ENCODE peak calls at places on chromosomes 3 and 15, in four cellular contexts. K is ovary, Z is heart left ventricle, A is AG09309. Q is an unnamed sample.

GRCh38 chr15:25182098-25182478 is 227.3 kb downstream of the SNRPN start:
- DNase-seq in Z (no peak), K (peak), A (no peak), Q (no peak)

GRCh38 chr3:32951410-32951811 is at the start of gene CCR4:
- DNase-seq in A (no peak), K (no peak), Z (no peak), Q (no peak)

GRCh38 chr15:27672537-27672936 is 426.6 kb downstream of the OCA2 start:
- DNase-seq in K (no peak), Z (no peak), A (no peak), Q (no peak)

GRCh38 chr15:80585544-80586018 is 109.5 kb upstream of the ABHD17C start:
- DNase-seq in Z (no peak), A (no peak), K (no peak), Q (no peak)

GRCh38 chr3:128178782-128179473 is 25.6 kb downstream of the EEFSEC start:
- DNase-seq in A (no peak), Z (no peak), K (no peak), Q (no peak)

GRCh38 chr3:171376125-171376947 is 83.9 kb downstream of the TNIK start:
- DNase-seq in A (no peak), Z (no peak), K (no peak), Q (no peak)

GRCh38 chr15:63357061-63357460 is 24.6 kb downstream of the CA12 start:
- DNase-seq in A (no peak), Z (no peak), K (no peak), Q (no peak)

GRCh38 chr3:189646902-189647542 is 15.8 kb downstream of the TP63 start:
- DNase-seq in Z (no peak), A (no peak), K (no peak), Q (no peak)

GRCh38 chr3:61961882-61962281 is 400.5 kb downstream of the PTPRG start:
- DNase-seq in A (no peak), K (no peak), Z (no peak), Q (no peak)

GRCh38 chr3:14549256-14549931 is 9.3 kb upstream of the GRIP2 start:
- DNase-seq in Z (no peak), K (no peak), A (no peak), Q (no peak)

GRCh38 chr3:128080323-128080898 is 28.2 kb downstream of the SEC61A1 start:
- DNase-seq in A (peak), Z (no peak), K (no peak), Q (no peak)

GRCh38 chr3:98025392-98025791 is 9.7 kb downstream of the GABRR3 start:
- DNase-seq in Z (no peak), A (no peak), K (no peak), Q (no peak)

GRCh38 chr3:73056365-73057150 is 4.9 kb upstream of the EBLN2 start:
- DNase-seq in Z (no peak), A (peak), K (no peak), Q (no peak)

GRCh38 chr15:68499620-68500312 is 67.8 kb upstream of the ITGA11 start:
- DNase-seq in A (no peak), K (no peak), Z (no peak), Q (no peak)

GRCh38 chr15:88090406-88091085 is 166.0 kb downstream of the NTRK3 start:
- DNase-seq in K (no peak), Z (no peak), A (no peak), Q (peak)

GRCh38 chr15:92920595-92921169 is 20.6 kb downstream of the CHD2 start:
- DNase-seq in Z (no peak), K (no peak), A (no peak), Q (no peak)

GRCh38 chr3:171797873-171798272 is 12.4 kb downstream of the PLD1 start:
- DNase-seq in A (no peak), Z (no peak), K (no peak), Q (no peak)

DNA sequence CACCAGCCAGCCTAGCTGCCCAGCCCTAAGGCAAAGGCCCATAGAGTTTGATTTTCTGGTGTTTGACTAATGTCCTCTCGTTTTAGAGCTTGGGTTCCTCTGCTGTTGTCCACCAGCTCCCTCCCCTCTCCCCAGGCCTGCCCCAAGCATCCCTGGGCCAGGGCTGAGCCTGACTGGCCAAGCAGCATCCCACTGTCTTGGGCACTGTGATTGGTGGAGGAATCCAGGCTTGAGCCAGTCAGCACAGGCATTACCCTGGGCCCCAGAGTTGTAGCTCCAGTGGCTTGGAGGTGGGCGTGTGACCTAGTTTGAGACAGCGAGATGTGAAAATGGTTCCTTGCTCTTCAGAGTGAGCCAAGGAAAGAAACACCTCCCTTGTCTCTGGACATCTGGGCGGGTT is 155.3 kb upstream of the MEF2A start:
- DNase-seq in A (no peak), Z (no peak), K (no peak), Q (no peak)
- H3K4me3 ChIP-seq in A (no peak), Z (no peak), K (no peak), Q (no peak)

GRCh38 chr15:40929730-40930429 is 740 bp downstream of the DLL4 start:
- DNase-seq in Z (peak), A (no peak), K (no peak), Q (peak)

GRCh38 chr15:40927497-40928346 is 1.4 kb upstream of the DLL4 start:
- DNase-seq in K (no peak), Z (no peak), A (no peak), Q (no peak)

GRCh38 chr15:40928975-40929729 is at the start of gene DLL4:
- DNase-seq in A (no peak), K (peak), Z (peak), Q (peak)

GRCh38 chr15:40926659-40927496 is 2.3 kb upstream of the DLL4 start:
- DNase-seq in Z (no peak), K (no peak), A (no peak), Q (no peak)

DNA sequence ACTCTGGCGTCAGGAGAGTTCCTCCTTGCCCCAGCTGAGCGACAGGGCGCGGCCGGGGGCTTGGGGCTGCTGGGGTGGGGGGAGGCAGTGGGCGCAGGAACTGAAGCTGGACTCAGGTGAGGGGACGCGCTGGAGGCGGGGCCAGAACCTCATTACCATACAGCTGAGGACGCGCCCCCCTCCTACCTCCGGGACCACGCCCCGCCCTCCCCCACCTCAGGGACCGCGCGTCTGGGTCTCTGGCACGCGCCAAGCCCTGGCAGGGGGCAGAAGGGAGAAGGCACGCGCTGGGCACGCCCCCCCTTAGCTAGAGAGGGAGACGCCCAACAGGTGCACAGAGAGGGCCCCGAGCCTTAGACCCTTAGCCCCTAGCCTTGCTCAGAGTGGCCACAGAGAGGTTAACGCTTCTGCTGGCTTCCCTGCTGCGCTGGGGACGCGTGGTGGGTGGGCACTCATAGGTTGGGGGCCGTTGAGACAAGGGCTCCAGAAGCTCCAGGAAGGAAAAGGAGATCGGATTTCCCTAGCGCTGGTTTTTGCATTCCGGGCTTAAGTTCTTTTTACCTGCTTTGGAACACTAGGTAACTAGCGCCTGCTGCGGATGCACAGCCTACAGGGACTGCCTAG is 677 bp upstream of the DLL4 start:
- DNase-seq in A (no peak), Z (no peak), K (no peak), Q (no peak)
- H3K4me3 ChIP-seq in A (peak), Z (peak), K (peak), Q (peak)

GRCh38 chr3:182182531-182182968 is 470.8 kb downstream of the SOX2 start:
- DNase-seq in Z (no peak), A (no peak), K (no peak), Q (no peak)
- H3K4me3 ChIP-seq in Z (no peak), A (no peak), K (no peak), Q (no peak)

DNA sequence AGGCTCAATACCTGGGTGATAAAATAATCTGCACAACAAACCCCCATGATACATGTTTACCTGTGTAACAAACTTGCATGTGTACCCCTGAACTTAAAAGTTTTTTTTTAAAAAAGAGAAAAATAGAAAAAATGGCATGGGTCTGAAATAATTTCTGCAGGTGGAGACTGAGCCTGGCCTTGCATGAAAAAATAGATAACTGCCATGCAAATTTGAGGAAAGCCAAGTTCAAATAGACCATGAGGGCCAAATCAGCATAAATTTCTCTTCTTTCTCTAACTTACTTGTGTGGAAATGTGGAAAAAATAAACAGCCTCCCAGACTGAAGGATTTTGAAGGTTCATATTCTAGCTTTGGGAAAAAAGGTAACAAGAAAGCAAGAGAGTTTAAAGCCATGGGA is 744 bp upstream of the ACKR4 start:
- DNase-seq in Z (no peak), K (no peak), A (no peak), Q (no peak)
- H3K4me3 ChIP-seq in Z (no peak), K (no peak), A (no peak), Q (no peak)

GRCh38 chr3:48989126-48989795 is 780 bp upstream of the P4HTM start:
- DNase-seq in A (no peak), K (peak), Z (no peak), Q (no peak)

GRCh38 chr3:48993834-48994233 is 3.8 kb downstream of the P4HTM start:
- DNase-seq in K (no peak), Z (no peak), A (no peak), Q (no peak)

GRCh38 chr3:48990636-48991421 is 788 bp downstream of the P4HTM start:
- DNase-seq in Z (no peak), A (no peak), K (no peak), Q (peak)

GRCh38 chr3:48991851-48992545 is 2.0 kb downstream of the P4HTM start:
- DNase-seq in K (no peak), Z (no peak), A (no peak), Q (no peak)

GRCh38 chr3:48989796-48990635 is at the start of gene P4HTM:
- DNase-seq in Z (peak), A (peak), K (peak), Q (peak)
- H3K4me3 ChIP-seq in Z (peak), A (peak), K (peak), Q (peak)

DNA sequence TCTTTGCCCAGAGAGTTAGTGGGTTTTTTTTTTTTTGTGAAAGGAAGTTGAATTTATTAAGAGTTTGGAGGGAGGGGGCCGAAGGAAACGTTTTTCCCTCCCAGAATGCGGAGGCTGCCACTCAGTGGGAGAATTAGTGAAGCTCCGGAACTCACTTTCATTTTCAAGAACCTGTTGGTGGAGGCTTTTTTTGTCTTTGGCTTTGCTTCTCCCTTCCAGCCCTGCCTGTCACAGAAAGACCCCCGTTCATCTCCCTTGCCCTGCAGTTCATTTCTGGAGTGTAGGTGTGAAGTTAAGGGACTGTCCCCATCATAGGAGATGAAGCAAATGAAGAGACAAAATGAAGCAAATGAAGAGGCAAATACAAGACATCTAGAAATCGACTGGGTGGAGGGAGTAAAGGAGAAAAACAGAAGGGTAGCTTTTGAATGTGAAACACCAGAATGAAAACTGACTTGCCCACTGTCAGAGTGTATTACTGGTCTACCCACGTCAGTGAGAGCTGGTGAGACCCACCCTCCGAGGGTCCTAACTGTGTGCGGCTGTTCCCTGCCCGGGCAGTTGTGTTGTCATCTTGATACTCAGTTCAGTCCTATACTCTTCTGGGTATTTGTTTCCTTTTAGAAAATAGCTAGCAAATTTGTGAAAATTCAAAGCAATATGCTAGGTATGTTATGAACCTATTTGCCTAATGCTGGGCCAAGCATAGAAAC is 91.5 kb downstream of the ITPR1 start:
- DNase-seq in K (peak), Z (peak), A (no peak), Q (no peak)
- H3K4me3 ChIP-seq in K (peak), Z (peak), A (peak), Q (peak)

DNA sequence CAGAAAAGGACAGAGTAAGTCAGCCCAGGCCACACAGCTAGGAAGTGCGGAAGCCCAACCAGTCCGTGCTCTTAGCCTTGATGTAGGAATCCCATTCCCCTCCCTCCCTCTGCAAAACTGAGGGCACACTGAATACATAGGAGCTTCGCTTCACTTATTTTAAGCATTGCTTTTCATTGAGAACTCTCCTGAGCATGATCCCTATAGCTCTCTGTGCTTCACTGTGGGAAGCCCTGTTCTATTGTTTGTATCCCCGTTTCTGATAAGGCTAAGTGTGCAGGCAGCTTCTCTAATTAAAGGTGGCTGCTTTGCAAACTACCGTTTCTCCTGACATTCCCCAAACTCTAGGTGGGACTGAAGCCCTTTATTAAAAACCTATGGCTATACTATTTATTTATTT is 29.9 kb downstream of the IL5RA start:
- DNase-seq in A (no peak), Z (no peak), K (no peak), Q (no peak)
- H3K4me3 ChIP-seq in A (no peak), Z (no peak), K (no peak), Q (no peak)

GRCh38 chr3:181712190-181712504 is 422 bp downstream of the SOX2 start:
- DNase-seq in Z (no peak), A (no peak), K (no peak), Q (no peak)

GRCh38 chr3:181712505-181713299 is 977 bp downstream of the SOX2 start:
- DNase-seq in K (no peak), A (no peak), Z (no peak), Q (no peak)

GRCh38 chr3:181709537-181710279 is 2.0 kb upstream of the SOX2 start:
- DNase-seq in A (no peak), Z (peak), K (peak), Q (peak)

GRCh38 chr3:181711325-181712135 is at the start of gene SOX2:
- DNase-seq in A (no peak), K (peak), Z (no peak), Q (peak)

GRCh38 chr3:181710581-181711255 is 1.0 kb upstream of the SOX2 start:
- DNase-seq in A (no peak), K (no peak), Z (no peak), Q (no peak)
- H3K4me3 ChIP-seq in A (no peak), K (no peak), Z (no peak), Q (no peak)

GRCh38 chr15:41782486-41783271 is 8.4 kb downstream of the MAPKBP1 start:
- DNase-seq in K (no peak), Z (no peak), A (no peak), Q (no peak)
- H3K4me3 ChIP-seq in K (no peak), Z (no peak), A (no peak), Q (no peak)

Q was measured in heart right ventricle.